ENCODE peak calls at places on chromosomes 11 and 22, in four cellular contexts. C, I, P and B are unnamed samples.

GRCh38 chr22:33780761-33781160 is 139.5 kb downstream of the LARGE1 start:
- DNase-seq in C (no peak), I (no peak), P (no peak), B (no peak)

GRCh38 chr22:29096736-29097669 is 24.2 kb downstream of the KREMEN1 start:
- DNase-seq in C (no peak), I (peak; percentile 15), P (peak; percentile 30), B (no peak)

GRCh38 chr11:72584933-72585597 is 89.2 kb downstream of the PDE2A start:
- DNase-seq in C (peak; percentile 20), I (no peak), P (no peak), B (no peak)

GRCh38 chr11:10778217-10778970 is 27.3 kb downstream of the CTR9 start:
- DNase-seq in C (no peak), I (no peak), P (peak; percentile 95), B (no peak)

GRCh38 chr11:116656011-116656410 is 116.8 kb downstream of the BUD13 start:
- DNase-seq in C (no peak), I (no peak), P (no peak), B (no peak)

GRCh38 chr11:59867946-59868345 is 1.7 kb upstream of the TCN1 start:
- DNase-seq in C (no peak), I (no peak), P (no peak), B (no peak)

GRCh38 chr11:46916669-46917108 is 1.7 kb downstream of the LRP4 start:
- DNase-seq in C (no peak), I (peak; percentile 53), P (peak; percentile 78), B (no peak)

GRCh38 chr11:59141673-59142460 is 789 bp upstream of the FAM111A start:
- DNase-seq in C (no peak), I (no peak), P (peak; percentile 68), B (no peak)

GRCh38 chr11:129894281-129895125 is 875 bp downstream of the NFRKB start:
- DNase-seq in C (no peak), I (no peak), P (peak; percentile 3), B (no peak)

GRCh38 chr11:64560139-64560771 is 30.8 kb upstream of the SLC22A12 start:
- DNase-seq in C (no peak), I (no peak), P (no peak), B (no peak)

GRCh38 chr11:75574698-75575265 is 12.7 kb downstream of the SERPINH1 start:
- DNase-seq in C (no peak), I (no peak), P (no peak), B (no peak)
- TF ChIP-seq CTCF in C (peak; percentile 16), I (no peak), P (peak; percentile 40), B (peak; percentile 26)

DNA sequence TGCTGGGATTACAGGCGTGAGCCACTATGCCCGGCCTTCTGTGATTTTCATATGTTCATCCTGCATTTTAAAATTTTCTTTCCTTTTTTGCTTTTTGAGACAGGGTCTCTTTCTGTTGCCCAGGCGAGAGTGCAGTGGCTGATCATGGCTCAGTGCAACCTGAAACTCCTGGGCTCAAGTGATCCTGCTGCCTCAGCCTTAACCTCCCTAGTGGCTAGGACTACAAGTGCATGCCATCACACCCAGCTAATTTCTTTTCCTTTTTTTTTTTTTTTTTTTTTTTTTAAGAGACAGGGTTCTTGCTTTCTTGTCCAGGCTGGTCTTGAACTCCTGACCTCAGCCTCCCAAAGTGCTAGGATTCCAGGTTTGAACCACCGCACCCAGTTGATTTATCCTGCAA is 54.1 kb upstream of the WT1 start:
- DNase-seq in C (no peak), I (no peak), P (no peak), B (no peak)
- TF ChIP-seq CTCF in C (no peak), I (no peak), P (no peak), B (no peak)

GRCh38 chr11:8310743-8311298 is 47.1 kb upstream of the LMO1 start:
- DNase-seq in C (no peak), I (no peak), P (no peak), B (no peak)

GRCh38 chr11:8311366-8311765 is 47.7 kb upstream of the LMO1 start:
- DNase-seq in C (no peak), I (no peak), P (no peak), B (no peak)

GRCh38 chr11:8307601-8308000 is 43.9 kb upstream of the LMO1 start:
- DNase-seq in C (no peak), I (no peak), P (no peak), B (no peak)

GRCh38 chr11:8309311-8309710 is 45.6 kb upstream of the LMO1 start:
- DNase-seq in C (no peak), I (no peak), P (no peak), B (no peak)

DNA sequence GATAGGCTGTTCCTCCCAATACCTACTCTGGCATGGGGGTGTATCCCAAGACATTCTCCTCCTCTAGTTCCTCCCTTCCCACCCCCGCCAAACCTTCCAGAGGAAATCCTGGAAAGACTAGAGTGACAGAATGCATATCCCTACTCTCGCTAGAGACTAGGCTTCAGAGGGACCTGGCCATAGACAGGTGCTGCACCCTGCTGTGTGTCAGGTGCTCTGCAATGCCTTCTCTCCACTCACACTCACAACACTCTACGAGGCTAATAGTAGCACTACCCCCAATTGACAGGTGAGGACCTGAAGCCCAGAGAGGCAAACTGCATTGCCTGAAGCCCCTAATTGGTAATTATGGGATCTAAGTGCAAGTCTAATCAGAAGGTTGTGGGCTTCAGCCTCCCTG is 46.2 kb upstream of the LMO1 start:
- DNase-seq in C (no peak), I (no peak), P (no peak), B (no peak)
- TF ChIP-seq CTCF in C (no peak), I (no peak), P (no peak), B (no peak)

GRCh38 chr22:25382762-25383161 is 163.3 kb downstream of the CRYBB2 start:
- DNase-seq in C (no peak), I (no peak), P (no peak), B (no peak)
- TF ChIP-seq CTCF in C (no peak), I (no peak), P (peak; percentile 4), B (no peak)

GRCh38 chr11:37449146-37449545 is 851.1 kb upstream of the RAG2 start:
- DNase-seq in C (no peak), I (no peak), P (peak; percentile 68), B (no peak)
- TF ChIP-seq CTCF in C (peak; percentile 24), I (peak; percentile 76), P (peak; percentile 74), B (peak; percentile 80)

DNA sequence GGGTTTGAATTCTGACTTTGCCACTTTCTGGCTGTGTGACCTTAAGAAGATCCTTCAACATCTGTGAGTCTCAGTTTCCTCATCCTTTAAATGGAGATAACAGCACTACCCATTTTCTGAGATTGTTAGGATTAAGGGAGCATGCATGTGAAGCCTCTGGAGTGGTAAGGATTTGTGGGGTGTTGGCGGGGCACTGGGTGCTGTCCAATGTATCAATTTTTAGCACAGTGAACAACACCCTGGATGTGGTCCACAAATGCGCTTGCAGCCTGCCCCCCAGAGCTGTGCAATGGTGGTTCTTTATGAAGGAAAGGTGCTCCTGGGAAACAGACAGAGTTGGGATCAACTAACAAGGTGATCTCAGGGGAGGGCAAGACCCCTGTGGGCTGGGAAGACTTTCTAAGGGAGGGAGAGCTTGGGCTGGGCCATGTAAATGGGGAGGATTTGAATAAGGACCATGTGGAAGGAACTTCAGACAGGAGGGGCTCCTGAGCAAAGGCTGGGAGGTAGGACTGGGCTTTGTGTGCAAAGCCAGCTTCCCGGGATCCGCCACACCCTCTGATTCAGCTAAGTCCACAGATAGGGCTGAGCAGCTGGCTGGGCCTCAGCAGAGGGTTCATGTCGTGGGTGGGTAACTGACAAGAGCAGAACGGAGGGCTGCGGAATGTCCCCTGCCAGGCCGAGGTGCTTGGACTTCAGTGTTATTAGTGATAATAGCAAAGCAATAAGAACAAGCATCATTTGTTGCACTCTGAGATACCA is 22.7 kb upstream of the RASD2 start:
- DNase-seq in C (no peak), I (no peak), P (no peak), B (no peak)
- TF ChIP-seq CTCF in C (no peak), I (no peak), P (no peak), B (no peak)

GRCh38 chr11:124740277-124740882 is 638 bp downstream of the NRGN start:
- DNase-seq in C (peak; percentile 77), I (no peak), P (no peak), B (no peak)
- TF ChIP-seq CTCF in C (peak; percentile 62), I (peak; percentile 59), P (peak; percentile 45), B (peak; percentile 51)

GRCh38 chr11:76250520-76251222 is 44.4 kb upstream of the WNT11 start:
- DNase-seq in C (no peak), I (no peak), P (no peak), B (no peak)

GRCh38 chr11:76249195-76249741 is 43.0 kb upstream of the WNT11 start:
- DNase-seq in C (no peak), I (no peak), P (no peak), B (no peak)

GRCh38 chr11:76247091-76247490 is 40.8 kb upstream of the WNT11 start:
- DNase-seq in C (no peak), I (no peak), P (no peak), B (no peak)

GRCh38 chr11:76246271-76246933 is 40.1 kb upstream of the WNT11 start:
- DNase-seq in C (peak; percentile 33), I (no peak), P (no peak), B (no peak)

DNA sequence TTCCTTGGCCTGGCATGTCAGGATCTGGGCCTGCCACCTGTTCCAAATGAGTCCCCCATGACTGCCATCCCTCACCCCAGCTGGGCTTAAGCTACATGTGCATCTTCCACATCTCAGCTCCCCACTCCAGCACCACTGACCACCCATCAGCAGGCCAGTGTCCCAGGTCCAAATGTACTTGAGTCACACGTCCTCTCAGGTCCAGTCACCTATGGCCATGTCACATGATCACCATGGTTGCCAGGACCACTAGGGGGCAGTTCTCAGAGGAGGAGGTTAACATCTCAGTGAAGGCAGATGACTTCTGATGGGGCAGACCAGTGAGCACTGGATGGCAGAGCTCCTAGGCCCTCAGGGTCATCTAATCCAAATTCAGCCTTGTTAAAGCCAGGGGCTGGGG is 41.9 kb upstream of the WNT11 start:
- DNase-seq in C (no peak), I (no peak), P (no peak), B (no peak)
- TF ChIP-seq CTCF in C (no peak), I (peak; percentile 30), P (peak; percentile 20), B (peak; percentile 25)

DNA sequence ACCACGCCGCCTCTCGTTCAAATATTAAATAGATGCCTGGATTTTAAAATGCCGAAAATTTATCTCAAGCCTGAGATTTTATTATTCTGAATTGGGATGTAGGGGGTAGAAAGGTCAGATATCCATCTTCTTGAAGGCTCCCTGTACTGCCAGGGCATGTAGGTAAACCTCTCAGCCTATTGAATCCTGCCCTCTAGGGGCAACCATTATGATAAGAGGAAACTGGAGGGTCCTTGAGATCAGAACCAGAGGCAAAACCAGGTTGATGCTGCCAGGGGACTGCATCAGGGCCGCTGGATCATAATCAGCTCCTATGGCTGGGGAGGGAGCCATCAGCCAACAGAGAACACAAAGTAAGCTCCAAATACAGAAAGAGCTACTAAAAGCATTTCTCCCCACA is 92.4 kb downstream of the KCNC1 start:
- DNase-seq in C (no peak), I (no peak), P (no peak), B (no peak)
- TF ChIP-seq CTCF in C (no peak), I (peak; percentile 32), P (peak; percentile 24), B (no peak)